ENCODE peak calls at places on chromosome 11, in five cellular contexts. One of them, this sample, is unnamed. For H3K9me3, the result is how much of the 10 kb centered on the place peaks cover.

GRCh38 chr11:110818032-110818687 is 105.9 kb upstream of the ARHGAP20 start:
- DNase-seq in MM.1S: no peak
- DNase-seq in esophagus squamous epithelium: no peak
- DNase-seq in ovary: no peak
- DNase-seq in breast epithelium: no peak
- DNase-seq in this sample: no peak

GRCh38 chr11:121841487-121842167 is 274.4 kb downstream of the BLID start:
- DNase-seq in MM.1S: no peak
- DNase-seq in esophagus squamous epithelium: no peak
- DNase-seq in ovary: no peak
- DNase-seq in breast epithelium: no peak
- DNase-seq in this sample: no peak

GRCh38 chr11:35390737-35391682 is 28.3 kb downstream of the SLC1A2 start:
- DNase-seq in MM.1S: no peak
- DNase-seq in esophagus squamous epithelium: no peak
- DNase-seq in ovary: no peak
- DNase-seq in breast epithelium: no peak
- DNase-seq in this sample: no peak

GRCh38 chr11:94100253-94100652 is 28.4 kb upstream of the PANX1 start:
- DNase-seq in MM.1S: no peak
- DNase-seq in esophagus squamous epithelium: no peak
- DNase-seq in ovary: no peak
- DNase-seq in breast epithelium: no peak
- DNase-seq in this sample: no peak

GRCh38 chr11:36376888-36377758 is 81.0 kb downstream of the PRR5L start:
- DNase-seq in MM.1S: peak
- DNase-seq in esophagus squamous epithelium: no peak
- DNase-seq in ovary: peak
- DNase-seq in breast epithelium: no peak
- DNase-seq in this sample: peak

GRCh38 chr11:123491241-123491640 is 61.2 kb downstream of the GRAMD1B start:
- DNase-seq in MM.1S: no peak
- DNase-seq in esophagus squamous epithelium: no peak
- DNase-seq in ovary: no peak
- DNase-seq in breast epithelium: no peak
- DNase-seq in this sample: no peak

GRCh38 chr11:3732671-3733070 is 61.5 kb upstream of the CHRNA10 start:
- DNase-seq in MM.1S: no peak
- DNase-seq in esophagus squamous epithelium: no peak
- DNase-seq in ovary: no peak
- DNase-seq in breast epithelium: no peak
- DNase-seq in this sample: no peak

GRCh38 chr11:86799680-86800075 is 664 bp upstream of the PRSS23 start:
- DNase-seq in MM.1S: no peak
- DNase-seq in esophagus squamous epithelium: no peak
- DNase-seq in ovary: peak
- DNase-seq in breast epithelium: no peak
- DNase-seq in this sample: no peak

GRCh38 chr11:60363542-60364525 is 14.5 kb upstream of the MS4A7 start:
- DNase-seq in MM.1S: peak
- DNase-seq in esophagus squamous epithelium: no peak
- DNase-seq in ovary: peak
- DNase-seq in breast epithelium: no peak
- DNase-seq in this sample: peak

GRCh38 chr11:101436511-101437142 is 147.2 kb downstream of the TRPC6 start:
- DNase-seq in MM.1S: peak
- DNase-seq in esophagus squamous epithelium: no peak
- DNase-seq in ovary: peak
- DNase-seq in breast epithelium: no peak
- DNase-seq in this sample: no peak

GRCh38 chr11:2791139-2791520 is 91.3 kb upstream of the KCNQ1OT1 start:
- DNase-seq in MM.1S: no peak
- DNase-seq in esophagus squamous epithelium: no peak
- DNase-seq in ovary: peak
- DNase-seq in breast epithelium: peak
- DNase-seq in this sample: no peak

GRCh38 chr11:62324738-62325556 is 12.3 kb upstream of the ASRGL1 start:
- DNase-seq in MM.1S: peak
- DNase-seq in esophagus squamous epithelium: no peak
- DNase-seq in ovary: no peak
- DNase-seq in breast epithelium: no peak
- DNase-seq in this sample: no peak

GRCh38 chr11:122100222-122101080 is 15.6 kb downstream of the BLID start:
- DNase-seq in MM.1S: no peak
- DNase-seq in esophagus squamous epithelium: no peak
- DNase-seq in ovary: peak
- DNase-seq in breast epithelium: no peak
- DNase-seq in this sample: peak

GRCh38 chr11:2647167-2647566 is 52.6 kb downstream of the KCNQ1OT1 start:
- DNase-seq in MM.1S: no peak
- DNase-seq in esophagus squamous epithelium: no peak
- DNase-seq in ovary: no peak
- DNase-seq in breast epithelium: no peak
- DNase-seq in this sample: no peak

GRCh38 chr11:11075515-11076171 is 217.8 kb upstream of the ZBED5 start:
- DNase-seq in MM.1S: no peak
- DNase-seq in esophagus squamous epithelium: no peak
- DNase-seq in ovary: no peak
- DNase-seq in breast epithelium: no peak
- DNase-seq in this sample: no peak

GRCh38 chr11:114061053-114062049 is 1.8 kb downstream of the ZBTB16 start:
- DNase-seq in MM.1S: no peak
- DNase-seq in esophagus squamous epithelium: no peak
- DNase-seq in ovary: peak
- DNase-seq in breast epithelium: no peak
- DNase-seq in this sample: peak

GRCh38 chr11:2904153-2905052 is 18.8 kb upstream of the CDKN1C start:
- DNase-seq in MM.1S: no peak
- DNase-seq in esophagus squamous epithelium: no peak
- DNase-seq in ovary: no peak
- DNase-seq in breast epithelium: no peak
- DNase-seq in this sample: no peak

GRCh38 chr11:65436412-65437032 is 13.9 kb downstream of the NEAT1 start:
- DNase-seq in MM.1S: no peak
- DNase-seq in esophagus squamous epithelium: no peak
- DNase-seq in ovary: peak
- DNase-seq in breast epithelium: no peak
- DNase-seq in this sample: no peak

GRCh38 chr11:67373916-67374570 is 645 bp upstream of the CLCF1 start:
- DNase-seq in MM.1S: peak
- DNase-seq in esophagus squamous epithelium: no peak
- DNase-seq in ovary: peak
- DNase-seq in breast epithelium: peak
- DNase-seq in this sample: peak

GRCh38 chr11:10727259-10727851 is 23.7 kb upstream of the CTR9 start:
- DNase-seq in MM.1S: no peak
- DNase-seq in esophagus squamous epithelium: no peak
- DNase-seq in ovary: no peak
- DNase-seq in breast epithelium: no peak
- DNase-seq in this sample: no peak

GRCh38 chr11:124892750-124893454 is 4.8 kb downstream of the ROBO4 start:
- DNase-seq in MM.1S: no peak
- DNase-seq in esophagus squamous epithelium: no peak
- DNase-seq in ovary: no peak
- DNase-seq in breast epithelium: no peak
- DNase-seq in this sample: peak

GRCh38 chr11:63769719-63770443 is 1.3 kb upstream of the ZFTA start:
- DNase-seq in MM.1S: no peak
- DNase-seq in esophagus squamous epithelium: no peak
- DNase-seq in ovary: peak
- DNase-seq in breast epithelium: no peak
- DNase-seq in this sample: no peak

GRCh38 chr11:43021466-43021865 is 290.3 kb upstream of the API5 start:
- DNase-seq in MM.1S: peak
- DNase-seq in esophagus squamous epithelium: no peak
- DNase-seq in ovary: no peak
- DNase-seq in breast epithelium: no peak
- DNase-seq in this sample: no peak

GRCh38 chr11:56988614-56989013 is at the start of gene OR5AK2:
- DNase-seq in MM.1S: no peak
- DNase-seq in esophagus squamous epithelium: no peak
- DNase-seq in ovary: no peak
- DNase-seq in breast epithelium: no peak
- DNase-seq in this sample: no peak

GRCh38 chr11:56990702-56991101 is 2.0 kb downstream of the OR5AK2 start:
- DNase-seq in MM.1S: no peak
- DNase-seq in esophagus squamous epithelium: no peak
- DNase-seq in ovary: no peak
- DNase-seq in breast epithelium: no peak
- DNase-seq in this sample: no peak

GRCh38 chr11:56994532-56994931 is 5.8 kb downstream of the OR5AK2 start:
- DNase-seq in MM.1S: no peak
- DNase-seq in esophagus squamous epithelium: no peak
- DNase-seq in ovary: no peak
- DNase-seq in breast epithelium: no peak
- DNase-seq in this sample: no peak
- H3K9me3 ChIP-seq in MM.1S: under half
- H3K9me3 ChIP-seq in esophagus squamous epithelium: under half
- H3K9me3 ChIP-seq in ovary: under half
- H3K9me3 ChIP-seq in breast epithelium: under half
- H3K9me3 ChIP-seq in this sample: under half

DNA sequence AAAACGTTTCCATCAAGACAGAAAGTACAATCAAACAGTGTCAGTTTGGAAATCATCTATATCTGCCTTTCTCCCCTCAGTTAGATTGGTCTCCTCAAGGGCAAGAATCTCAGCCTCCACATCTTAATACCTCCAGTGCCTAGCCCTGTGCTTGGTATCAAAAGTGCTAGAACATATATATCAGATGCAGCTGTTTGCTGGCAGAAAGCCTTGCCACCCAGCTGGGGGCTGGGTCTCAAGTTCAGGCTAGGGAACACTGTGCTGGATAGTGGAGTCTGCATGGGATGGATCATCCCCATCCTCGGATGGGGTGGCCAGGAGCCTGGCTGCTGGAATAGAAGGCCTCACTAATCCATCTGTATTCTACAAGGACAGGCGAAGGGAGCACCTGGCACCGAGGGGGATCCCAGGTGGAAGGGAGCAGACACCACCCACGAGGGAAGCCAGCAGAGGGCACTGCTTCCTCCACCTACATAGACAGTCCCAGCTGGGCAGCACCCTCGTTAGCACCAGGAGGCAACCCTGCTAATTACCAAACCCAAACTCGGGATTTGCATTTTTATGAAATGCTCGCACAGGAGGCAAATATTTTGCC is 602.2 kb downstream of the BUD13 start:
- DNase-seq in MM.1S: no peak
- DNase-seq in esophagus squamous epithelium: no peak
- DNase-seq in ovary: no peak
- DNase-seq in breast epithelium: no peak
- DNase-seq in this sample: no peak
- TF ChIP-seq CTCF in MM.1S: peak
- TF ChIP-seq CTCF in esophagus squamous epithelium: no peak
- TF ChIP-seq CTCF in ovary: no peak
- TF ChIP-seq CTCF in breast epithelium: no peak
- TF ChIP-seq CTCF in this sample: no peak

GRCh38 chr11:19955660-19956059 is 204.6 kb downstream of the DBX1 start:
- DNase-seq in MM.1S: no peak
- DNase-seq in esophagus squamous epithelium: no peak
- DNase-seq in ovary: no peak
- DNase-seq in breast epithelium: no peak
- DNase-seq in this sample: no peak
- H3K27ac ChIP-seq in MM.1S: no peak
- H3K27ac ChIP-seq in esophagus squamous epithelium: no peak
- H3K27ac ChIP-seq in ovary: no peak
- H3K27ac ChIP-seq in breast epithelium: no peak
- H3K27ac ChIP-seq in this sample: no peak

GRCh38 chr11:100354736-100355135 is 332.4 kb upstream of the ARHGAP42 start:
- DNase-seq in MM.1S: no peak
- DNase-seq in esophagus squamous epithelium: no peak
- DNase-seq in ovary: no peak
- DNase-seq in breast epithelium: no peak
- DNase-seq in this sample: no peak

GRCh38 chr11:100353083-100353482 is 334.0 kb upstream of the ARHGAP42 start:
- DNase-seq in MM.1S: peak
- DNase-seq in esophagus squamous epithelium: no peak
- DNase-seq in ovary: no peak
- DNase-seq in breast epithelium: no peak
- DNase-seq in this sample: no peak

DNA sequence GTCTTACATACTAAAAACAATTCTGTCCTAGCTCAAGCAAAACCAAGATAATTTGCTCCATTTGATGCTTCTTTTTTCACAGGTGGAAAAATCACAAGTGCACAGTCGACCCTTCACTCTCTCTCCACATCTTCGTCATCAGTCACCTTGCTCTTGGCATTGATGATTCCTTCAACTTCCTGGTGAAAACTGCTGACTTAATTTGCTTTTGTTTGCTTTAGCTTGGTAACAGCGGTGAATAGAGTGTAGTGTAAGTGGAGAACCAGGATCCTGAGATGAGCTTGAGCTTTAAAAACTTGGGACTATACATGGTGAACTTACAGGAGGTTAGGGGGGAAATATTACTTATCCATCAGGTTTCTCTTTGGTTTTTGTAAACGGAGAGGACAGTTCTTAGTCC is 331.1 kb upstream of the ARHGAP42 start:
- DNase-seq in MM.1S: no peak
- DNase-seq in esophagus squamous epithelium: no peak
- DNase-seq in ovary: no peak
- DNase-seq in breast epithelium: no peak
- DNase-seq in this sample: no peak
- H3K9me3 ChIP-seq in MM.1S: under half
- H3K9me3 ChIP-seq in esophagus squamous epithelium: under half
- H3K9me3 ChIP-seq in ovary: under half
- H3K9me3 ChIP-seq in breast epithelium: under half
- H3K9me3 ChIP-seq in this sample: under half

DNA sequence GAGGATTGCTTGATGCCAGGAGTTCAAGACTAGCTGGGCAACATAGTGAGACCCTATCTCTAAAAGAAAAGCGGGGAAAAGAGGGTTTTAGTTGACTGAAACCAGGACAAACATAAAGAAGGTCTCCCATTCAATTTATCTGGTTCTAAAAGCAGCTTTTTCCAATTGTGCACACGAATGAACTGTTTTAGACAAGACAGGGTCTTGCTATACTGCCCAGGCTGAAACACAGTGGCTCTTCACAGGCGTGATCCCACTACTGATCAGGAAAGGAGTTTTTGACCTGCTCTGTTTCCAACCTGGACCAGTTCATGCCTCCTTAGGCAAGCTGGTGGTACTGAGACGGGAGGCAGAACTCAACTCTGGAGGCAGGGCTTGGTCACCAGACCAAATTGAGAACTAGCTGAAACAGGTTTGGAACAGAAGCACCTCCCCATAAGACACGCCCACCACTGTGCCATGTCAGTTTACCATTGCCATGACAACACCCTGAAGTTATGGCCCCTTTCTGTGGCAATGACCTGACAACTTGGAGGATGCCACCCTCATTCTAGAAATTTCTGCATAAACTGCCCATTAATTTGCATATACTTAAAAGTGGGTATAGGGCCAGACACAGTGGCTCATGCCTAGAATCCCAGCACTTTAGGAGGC is 2.7 kb upstream of the NUCB2 start:
- DNase-seq in MM.1S: no peak
- DNase-seq in esophagus squamous epithelium: no peak
- DNase-seq in ovary: no peak
- DNase-seq in breast epithelium: no peak
- DNase-seq in this sample: no peak
- TF ChIP-seq CTCF in MM.1S: no peak
- TF ChIP-seq CTCF in esophagus squamous epithelium: no peak
- TF ChIP-seq CTCF in ovary: no peak
- TF ChIP-seq CTCF in breast epithelium: no peak
- TF ChIP-seq CTCF in this sample: no peak

GRCh38 chr11:72747456-72747855 is 4.8 kb downstream of the ARAP1 start:
- DNase-seq in MM.1S: no peak
- DNase-seq in esophagus squamous epithelium: no peak
- DNase-seq in ovary: no peak
- DNase-seq in breast epithelium: no peak
- DNase-seq in this sample: no peak
- H3K27ac ChIP-seq in MM.1S: no peak
- H3K27ac ChIP-seq in esophagus squamous epithelium: no peak
- H3K27ac ChIP-seq in ovary: no peak
- H3K27ac ChIP-seq in breast epithelium: no peak
- H3K27ac ChIP-seq in this sample: no peak

This sample was measured in gastrocnemius medialis.